ENCODE peak calls at places on chromosome 6, in six cellular contexts. One of them, this sample, is unnamed. For H3K36me3, the result is how much of the 10 kb centered on the place peaks cover.

GRCh38 chr6:26328265-26328844 is 36.6 kb upstream of the BTN3A2 start:
- DNase-seq in OCI-LY7: peak
- DNase-seq in H7: no peak
- DNase-seq in A673: peak
- DNase-seq in breast epithelium: no peak
- DNase-seq in uterus: no peak
- DNase-seq in this sample: peak

GRCh38 chr6:8086755-8087306 is 15.5 kb downstream of the EEF1E1 start:
- DNase-seq in uterus: no peak
- DNase-seq in H7: no peak
- DNase-seq in breast epithelium: no peak
- DNase-seq in OCI-LY7: no peak
- DNase-seq in A673: no peak
- DNase-seq in this sample: no peak

GRCh38 chr6:16302721-16303552 is 64.5 kb downstream of the GMPR start:
- DNase-seq in OCI-LY7: no peak
- DNase-seq in A673: no peak
- DNase-seq in breast epithelium: no peak
- DNase-seq in uterus: no peak
- DNase-seq in H7: peak
- DNase-seq in this sample: no peak

GRCh38 chr6:89351632-89352328 is 742 bp downstream of the UBE2J1 start:
- DNase-seq in H7: no peak
- DNase-seq in breast epithelium: no peak
- DNase-seq in uterus: no peak
- DNase-seq in A673: peak
- DNase-seq in OCI-LY7: no peak
- DNase-seq in this sample: no peak

GRCh38 chr6:168150551-168151444 is 71.8 kb upstream of the FRMD1 start:
- DNase-seq in uterus: no peak
- DNase-seq in breast epithelium: no peak
- DNase-seq in OCI-LY7: no peak
- DNase-seq in A673: peak
- DNase-seq in H7: peak
- DNase-seq in this sample: no peak

GRCh38 chr6:39310542-39310941 is 3.7 kb downstream of the KCNK17 start:
- DNase-seq in OCI-LY7: no peak
- DNase-seq in breast epithelium: no peak
- DNase-seq in H7: no peak
- DNase-seq in uterus: no peak
- DNase-seq in A673: no peak
- DNase-seq in this sample: no peak

GRCh38 chr6:161001421-161001820 is 9.9 kb downstream of the MAP3K4 start:
- DNase-seq in uterus: no peak
- DNase-seq in OCI-LY7: no peak
- DNase-seq in H7: no peak
- DNase-seq in A673: peak
- DNase-seq in breast epithelium: no peak
- DNase-seq in this sample: no peak

GRCh38 chr6:13147396-13148181 is 180.7 kb downstream of the TBC1D7 start:
- DNase-seq in OCI-LY7: peak
- DNase-seq in breast epithelium: no peak
- DNase-seq in uterus: no peak
- DNase-seq in A673: no peak
- DNase-seq in H7: no peak
- DNase-seq in this sample: no peak

GRCh38 chr6:16327777-16328325 is 89.5 kb downstream of the GMPR start:
- DNase-seq in A673: no peak
- DNase-seq in OCI-LY7: no peak
- DNase-seq in breast epithelium: no peak
- DNase-seq in uterus: no peak
- DNase-seq in H7: peak
- DNase-seq in this sample: no peak

GRCh38 chr6:108946695-108947094 is 98.5 kb downstream of the ARMC2 start:
- DNase-seq in OCI-LY7: no peak
- DNase-seq in breast epithelium: no peak
- DNase-seq in uterus: peak
- DNase-seq in A673: no peak
- DNase-seq in H7: no peak
- DNase-seq in this sample: no peak

GRCh38 chr6:12103158-12103557 is 91.0 kb downstream of the HIVEP1 start:
- DNase-seq in A673: no peak
- DNase-seq in uterus: no peak
- DNase-seq in breast epithelium: no peak
- DNase-seq in H7: no peak
- DNase-seq in OCI-LY7: no peak
- DNase-seq in this sample: no peak

GRCh38 chr6:152750694-152751093 is at the start of gene VIP:
- DNase-seq in breast epithelium: no peak
- DNase-seq in uterus: no peak
- DNase-seq in H7: peak
- DNase-seq in OCI-LY7: peak
- DNase-seq in A673: peak
- DNase-seq in this sample: no peak

GRCh38 chr6:39367661-39368060 is 45.2 kb upstream of the KCNK16 start:
- DNase-seq in uterus: no peak
- DNase-seq in A673: peak
- DNase-seq in breast epithelium: no peak
- DNase-seq in H7: no peak
- DNase-seq in OCI-LY7: no peak
- DNase-seq in this sample: no peak

GRCh38 chr6:111837641-111838500 is 35.4 kb downstream of the FYN start:
- DNase-seq in A673: no peak
- DNase-seq in uterus: no peak
- DNase-seq in H7: no peak
- DNase-seq in OCI-LY7: no peak
- DNase-seq in breast epithelium: no peak
- DNase-seq in this sample: no peak
- H3K36me3 ChIP-seq in A673: under half
- H3K36me3 ChIP-seq in uterus: under half
- H3K36me3 ChIP-seq in H7: under half
- H3K36me3 ChIP-seq in OCI-LY7: under half
- H3K36me3 ChIP-seq in breast epithelium: under half
- H3K36me3 ChIP-seq in this sample: under half

DNA sequence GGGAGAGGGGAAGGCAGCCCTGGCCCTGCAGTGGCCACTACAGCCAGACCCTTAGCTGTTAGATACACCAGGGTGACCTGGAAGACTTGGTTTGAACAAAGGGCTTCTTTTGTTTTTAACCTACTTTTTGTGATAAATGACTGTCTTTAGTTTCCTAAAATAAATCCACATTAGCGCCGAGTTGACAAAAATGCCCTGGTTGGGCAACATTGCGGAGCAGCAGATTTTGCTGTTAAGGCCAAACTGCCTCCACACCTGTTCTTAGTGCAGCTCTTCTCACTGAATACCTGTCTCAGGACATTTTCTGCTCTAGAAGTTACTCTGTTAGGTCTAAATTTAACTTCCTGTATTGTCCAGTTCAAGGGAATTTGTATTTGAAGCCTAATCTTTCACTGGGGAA is 42.7 kb downstream of the FAM50B start:
- DNase-seq in A673: no peak
- DNase-seq in breast epithelium: no peak
- DNase-seq in uterus: no peak
- DNase-seq in OCI-LY7: no peak
- DNase-seq in H7: no peak
- DNase-seq in this sample: no peak
- H3K36me3 ChIP-seq in A673: under half
- H3K36me3 ChIP-seq in breast epithelium: under half
- H3K36me3 ChIP-seq in uterus: under half
- H3K36me3 ChIP-seq in OCI-LY7: under half
- H3K36me3 ChIP-seq in H7: under half
- H3K36me3 ChIP-seq in this sample: under half

GRCh38 chr6:31836676-31837611 is 9.4 kb downstream of the HSPA1B start:
- DNase-seq in H7: no peak
- DNase-seq in breast epithelium: no peak
- DNase-seq in uterus: no peak
- DNase-seq in A673: no peak
- DNase-seq in OCI-LY7: peak
- DNase-seq in this sample: no peak
- H3K36me3 ChIP-seq in H7: under half
- H3K36me3 ChIP-seq in breast epithelium: under half
- H3K36me3 ChIP-seq in uterus: under half
- H3K36me3 ChIP-seq in A673: half or more
- H3K36me3 ChIP-seq in OCI-LY7: half or more
- H3K36me3 ChIP-seq in this sample: half or more

GRCh38 chr6:33661118-33661838 is 40.2 kb downstream of the ITPR3 start:
- DNase-seq in A673: no peak
- DNase-seq in H7: no peak
- DNase-seq in breast epithelium: no peak
- DNase-seq in OCI-LY7: no peak
- DNase-seq in uterus: no peak
- DNase-seq in this sample: no peak

GRCh38 chr6:33662318-33662717 is 41.2 kb downstream of the ITPR3 start:
- DNase-seq in A673: no peak
- DNase-seq in breast epithelium: no peak
- DNase-seq in H7: no peak
- DNase-seq in OCI-LY7: no peak
- DNase-seq in uterus: no peak
- DNase-seq in this sample: no peak

GRCh38 chr6:33663727-33664449 is 42.8 kb downstream of the ITPR3 start:
- DNase-seq in uterus: no peak
- DNase-seq in A673: no peak
- DNase-seq in breast epithelium: no peak
- DNase-seq in OCI-LY7: no peak
- DNase-seq in H7: no peak
- DNase-seq in this sample: no peak

GRCh38 chr6:33664506-33665057 is 43.5 kb downstream of the ITPR3 start:
- DNase-seq in H7: no peak
- DNase-seq in uterus: no peak
- DNase-seq in OCI-LY7: no peak
- DNase-seq in breast epithelium: no peak
- DNase-seq in A673: no peak
- DNase-seq in this sample: no peak

DNA sequence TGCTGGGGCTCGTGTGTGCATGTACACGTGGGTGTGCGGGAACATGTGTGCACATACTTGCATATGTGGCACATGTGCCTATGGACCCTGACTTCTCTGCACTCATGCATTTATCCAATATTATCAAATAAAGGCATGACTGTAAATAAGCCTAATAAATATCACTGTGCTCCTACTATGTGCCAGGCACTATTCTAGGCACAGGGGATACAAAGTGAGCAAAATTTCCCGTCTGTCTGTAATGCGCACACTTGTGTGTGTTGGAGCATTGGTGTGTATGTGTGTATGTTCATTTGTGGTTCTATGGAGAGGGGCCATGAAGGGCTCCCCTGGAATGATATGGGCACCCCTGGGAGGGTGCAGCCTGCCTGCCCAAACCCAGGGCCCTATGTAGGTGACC is 41.9 kb downstream of the ITPR3 start:
- DNase-seq in breast epithelium: no peak
- DNase-seq in OCI-LY7: no peak
- DNase-seq in H7: no peak
- DNase-seq in A673: no peak
- DNase-seq in uterus: no peak
- DNase-seq in this sample: no peak
- H3K36me3 ChIP-seq in breast epithelium: under half
- H3K36me3 ChIP-seq in OCI-LY7: half or more
- H3K36me3 ChIP-seq in H7: under half
- H3K36me3 ChIP-seq in A673: under half
- H3K36me3 ChIP-seq in uterus: under half
- H3K36me3 ChIP-seq in this sample: under half

This sample was measured in SK-N-MC.